ENCODE peak calls at places on chromosomes 6 and 20, in nine cellular contexts. Y is GM20000, L is H9, S is mesothelial cell of epicardium, W is A549, X is nephron progenitor cell, N is cardiac muscle cell, F is OCI-LY7, J is Panc1. A is an unnamed sample.

GRCh38 chr20:31560900-31561598 is 44.0 kb upstream of the ID1 start:
- DNase-seq in Y (no peak), L (no peak), S (no peak), W (peak; percentile 94), X (no peak), N (peak; percentile 90), F (no peak), J (peak; percentile 98), A (peak; percentile 81)

GRCh38 chr20:50710492-50711063 is 19.2 kb upstream of the RIPOR3 start:
- DNase-seq in Y (no peak), L (no peak), S (no peak), W (no peak), X (no peak), N (peak; percentile 54), F (no peak), J (no peak), A (no peak)

GRCh38 chr20:10655723-10656122 is 18.1 kb downstream of the JAG1 start:
- DNase-seq in Y (no peak), L (no peak), S (no peak), W (no peak), X (peak; percentile 63), N (no peak), F (no peak), J (no peak), A (no peak)

GRCh38 chr6:154474636-154475428 is 35.7 kb downstream of the CNKSR3 start:
- DNase-seq in Y (no peak), L (no peak), S (no peak), W (peak; percentile 24), X (no peak), N (peak; percentile 64), F (no peak), J (no peak), A (no peak)

GRCh38 chr6:97470322-97470721 is 187.3 kb upstream of the MMS22L start:
- DNase-seq in Y (no peak), L (no peak), S (no peak), W (no peak), X (no peak), N (no peak), F (no peak), J (no peak), A (no peak)

GRCh38 chr6:100906325-100906724 is 25.2 kb upstream of the ASCC3 start:
- DNase-seq in Y (no peak), L (no peak), S (no peak), W (no peak), X (no peak), N (peak; percentile 8), F (no peak), J (no peak), A (no peak)

GRCh38 chr6:52333840-52334200 is 28.1 kb upstream of the PAQR8 start:
- DNase-seq in Y (peak; percentile 21), L (no peak), S (no peak), W (no peak), X (no peak), N (no peak), F (no peak), J (no peak), A (no peak)

GRCh38 chr20:44683263-44684046 is 31.7 kb upstream of the CCN5 start:
- DNase-seq in Y (peak; percentile 84), L (peak; percentile 88), S (peak; percentile 55), W (peak; percentile 75), X (peak; percentile 64), N (peak; percentile 64), F (peak; percentile 91), J (no peak), A (no peak)

GRCh38 chr6:144285798-144286502 is 815 bp downstream of the UTRN start:
- DNase-seq in Y (peak; percentile 69), L (peak; percentile 63), S (peak; percentile 64), W (peak; percentile 59), X (peak; percentile 78), N (peak; percentile 57), F (no peak), J (no peak), A (peak; percentile 50)

GRCh38 chr20:16694176-16694575 is 35.6 kb upstream of the SNRPB2 start:
- DNase-seq in Y (no peak), L (no peak), S (no peak), W (no peak), X (no peak), N (no peak), F (no peak), J (no peak), A (no peak)

GRCh38 chr6:44224154-44224977 is 971 bp downstream of the SLC29A1 start:
- DNase-seq in Y (peak; percentile 55), L (no peak), S (no peak), W (no peak), X (peak; percentile 38), N (peak; percentile 16), F (peak; percentile 74), J (no peak), A (no peak)

GRCh38 chr20:46057856-46058655 is 29.0 kb downstream of the SLC12A5 start:
- DNase-seq in Y (peak; percentile 46), L (peak; percentile 79), S (no peak), W (no peak), X (peak; percentile 44), N (peak; percentile 65), F (no peak), J (no peak), A (no peak)

GRCh38 chr6:148700047-148700712 is 46.6 kb upstream of the UST start:
- DNase-seq in Y (peak; percentile 56), L (no peak), S (no peak), W (no peak), X (no peak), N (peak; percentile 55), F (no peak), J (no peak), A (no peak)

GRCh38 chr6:100230976-100231316 is 233.8 kb downstream of the SIM1 start:
- DNase-seq in Y (no peak), L (no peak), S (no peak), W (peak; percentile 2), X (no peak), N (no peak), F (no peak), J (no peak), A (no peak)

GRCh38 chr6:153511896-153512496 is 380.9 kb upstream of the RGS17 start:
- DNase-seq in Y (peak; percentile 23), L (peak; percentile 26), S (no peak), W (peak; percentile 23), X (peak; percentile 23), N (peak; percentile 49), F (peak; percentile 45), J (peak; percentile 22), A (no peak)

GRCh38 chr6:133969285-133969946 is 16.4 kb downstream of the TBPL1 start:
- DNase-seq in Y (no peak), L (no peak), S (no peak), W (no peak), X (no peak), N (no peak), F (no peak), J (no peak), A (no peak)

GRCh38 chr6:31008165-31008564 is 2.1 kb upstream of the MUC22 start:
- DNase-seq in Y (no peak), L (no peak), S (no peak), W (no peak), X (no peak), N (no peak), F (no peak), J (no peak), A (no peak)

DNA sequence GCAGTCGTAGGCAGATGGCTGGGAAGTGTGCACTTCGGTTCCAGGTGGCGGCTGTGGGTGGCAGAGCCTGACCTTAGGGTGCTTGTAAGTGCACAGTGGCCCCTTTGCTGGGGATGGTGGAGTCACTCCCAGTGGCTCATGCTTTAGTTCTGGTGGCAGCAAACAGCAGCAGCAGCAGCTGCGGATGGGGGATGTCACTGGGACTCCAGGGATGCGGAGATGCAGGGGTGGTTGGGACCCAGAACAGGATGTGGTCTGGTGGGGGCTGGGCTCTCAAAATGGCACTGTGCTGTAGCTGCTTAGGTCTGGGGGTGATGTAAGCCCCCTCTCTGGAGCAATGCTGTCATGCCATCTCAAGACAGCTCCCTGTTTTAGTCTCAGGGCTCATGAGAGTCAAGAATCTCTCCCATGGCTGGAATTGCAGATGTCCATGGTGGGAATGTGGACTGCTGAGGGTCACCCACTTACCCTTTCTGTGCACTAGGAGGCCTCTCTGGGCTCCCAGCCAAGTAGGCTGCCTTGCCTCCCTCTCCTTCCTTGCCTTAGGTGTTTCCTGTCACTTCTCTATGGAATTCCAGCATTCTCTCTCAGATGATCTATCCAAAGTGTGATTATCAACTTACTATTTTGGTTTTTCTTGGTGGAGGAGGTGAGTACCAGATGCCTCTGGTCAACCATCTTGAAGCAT is 146.7 kb upstream of the SLC22A23 start:
- DNase-seq in Y (no peak), L (no peak), S (peak; percentile 41), W (no peak), X (no peak), N (peak; percentile 41), F (no peak), J (no peak), A (no peak)
- TF ChIP-seq CTCF in Y (no peak), L (no peak), S (no peak), W (no peak), X (no peak), N (peak; percentile 17), F (no peak), J (no peak), A (no peak)

DNA sequence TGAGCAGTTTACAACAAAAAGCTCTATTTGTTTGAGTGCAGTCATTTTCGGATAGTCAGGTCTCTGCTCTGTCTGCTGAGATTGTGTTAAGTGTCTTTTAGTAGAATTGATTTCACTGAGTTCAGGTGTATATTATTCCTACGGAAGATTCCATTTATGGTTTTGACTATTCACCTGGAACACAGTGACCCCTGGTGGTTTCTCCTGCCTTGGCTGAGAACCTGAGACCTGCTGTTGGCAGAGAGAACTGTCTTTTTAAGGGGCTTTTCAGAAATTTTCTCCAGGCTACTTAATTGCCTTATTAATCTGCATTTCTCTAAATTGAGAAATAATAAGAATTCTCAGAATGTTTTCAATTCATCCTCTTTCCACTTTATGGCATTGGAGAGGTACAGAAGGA is 508.0 kb downstream of the TBC1D32 start:
- DNase-seq in Y (peak; percentile 8), L (peak; percentile 43), S (peak; percentile 49), W (peak; percentile 23), X (peak; percentile 59), N (peak; percentile 1), F (peak; percentile 4), J (peak; percentile 22), A (no peak)
- TF ChIP-seq CTCF in Y (no peak), L (peak; percentile 91), S (peak; percentile 57), W (peak; percentile 45), X (peak; percentile 75), N (peak; percentile 29), F (peak; percentile 75), J (peak; percentile 73), A (peak; percentile 19)

DNA sequence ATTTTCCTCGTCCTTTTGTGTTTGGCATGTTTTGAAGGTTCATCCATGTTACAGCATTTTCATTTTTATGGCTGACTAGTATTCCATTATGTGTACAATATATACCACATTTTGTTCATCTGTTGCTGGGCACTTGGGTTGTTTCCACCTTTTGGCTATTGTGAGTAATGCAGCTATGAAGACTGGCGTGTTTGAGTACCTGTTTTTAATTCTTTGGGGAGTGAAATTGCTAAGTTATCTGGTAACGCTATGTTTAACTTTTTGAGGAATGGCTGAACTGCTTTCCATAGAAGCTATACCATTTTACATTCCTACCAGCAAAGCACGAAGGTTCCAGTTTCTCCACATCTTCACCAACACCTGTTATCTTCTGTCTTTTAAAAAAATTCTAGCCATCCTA is 37.0 kb upstream of the MYL9 start:
- DNase-seq in Y (no peak), L (no peak), S (no peak), W (no peak), X (no peak), N (no peak), F (no peak), J (no peak), A (no peak)
- TF ChIP-seq CTCF in Y (no peak), L (peak; percentile 32), S (no peak), W (no peak), X (no peak), N (no peak), F (peak; percentile 36), J (no peak), A (no peak)

GRCh38 chr6:24401458-24401857 is 1.3 kb upstream of the MRS2 start:
- DNase-seq in Y (no peak), L (peak; percentile 73), S (no peak), W (no peak), X (no peak), N (no peak), F (no peak), J (no peak), A (no peak)
- TF ChIP-seq CTCF in Y (no peak), L (no peak), S (no peak), W (no peak), X (no peak), N (no peak), F (no peak), J (no peak), A (no peak)

A was measured in CD14-positive monocyte.